ENCODE peak calls at places on chromosomes 6 and 20, in seven cellular contexts. C is brain microvascular endothelial cell, J is Caco-2, X is psoas muscle, W is H7, U is aorta, S is kidney epithelial cell. R is an unnamed sample.

GRCh38 chr6:98769546-98769945 is 64.8 kb upstream of the POU3F2 start:
- DNase-seq in C (no peak), J (peak), X (no peak), W (peak), U (no peak), S (no peak), R (peak)

GRCh38 chr6:41560440-41561192 is 14.4 kb downstream of the FOXP4 start:
- DNase-seq in C (no peak), J (no peak), X (peak), W (peak), U (peak), S (no peak), R (no peak)

GRCh38 chr6:56549014-56549413 is 93.7 kb downstream of the DST start:
- DNase-seq in C (no peak), J (no peak), X (no peak), W (no peak), U (no peak), S (no peak), R (no peak)

GRCh38 chr20:58065508-58066361 is 162.7 kb downstream of the ANKRD60 start:
- DNase-seq in C (no peak), J (peak), X (no peak), W (peak), U (no peak), S (no peak), R (no peak)

GRCh38 chr20:35992713-35993335 is 24.4 kb downstream of the CNBD2 start:
- DNase-seq in C (peak), J (peak), X (no peak), W (peak), U (no peak), S (no peak), R (peak)

GRCh38 chr20:17938889-17939619 is 29.5 kb downstream of the SNX5 start:
- DNase-seq in C (peak), J (peak), X (peak), W (peak), U (peak), S (no peak), R (peak)

GRCh38 chr6:90484903-90485302 is 102.0 kb downstream of the MAP3K7 start:
- DNase-seq in C (no peak), J (no peak), X (no peak), W (no peak), U (no peak), S (no peak), R (no peak)

GRCh38 chr6:142568857-142569597 is 267.2 kb downstream of the ADGRG6 start:
- DNase-seq in C (peak), J (no peak), X (no peak), W (no peak), U (no peak), S (peak), R (no peak)

GRCh38 chr20:51985013-51985415 is 182.7 kb upstream of the SALL4 start:
- DNase-seq in C (peak), J (no peak), X (no peak), W (peak), U (no peak), S (peak), R (peak)

GRCh38 chr20:25341716-25342680 is 48.6 kb downstream of the ABHD12 start:
- DNase-seq in C (no peak), J (no peak), X (no peak), W (peak), U (no peak), S (no peak), R (no peak)

GRCh38 chr6:28618889-28619555 is 93.3 kb downstream of the GPX5 start:
- DNase-seq in C (no peak), J (no peak), X (no peak), W (no peak), U (no peak), S (no peak), R (no peak)

GRCh38 chr6:113907107-113907506 is 50.0 kb downstream of the MARCKS start:
- DNase-seq in C (peak), J (no peak), X (no peak), W (no peak), U (no peak), S (no peak), R (no peak)

GRCh38 chr20:35947489-35947888 is 6.8 kb downstream of the SCAND1 start:
- DNase-seq in C (no peak), J (peak), X (no peak), W (peak), U (no peak), S (no peak), R (peak)

GRCh38 chr6:75317503-75318206 is 33.1 kb upstream of the TMEM30A start:
- DNase-seq in C (peak), J (no peak), X (no peak), W (peak), U (no peak), S (peak), R (no peak)

GRCh38 chr6:56938634-56939294 is 16.1 kb upstream of the BEND6 start:
- DNase-seq in C (peak), J (no peak), X (no peak), W (no peak), U (peak), S (peak), R (peak)

GRCh38 chr20:54134445-54135220 is 39.2 kb downstream of the CYP24A1 start:
- DNase-seq in C (peak), J (no peak), X (no peak), W (no peak), U (no peak), S (no peak), R (no peak)

GRCh38 chr20:36030143-36030542 is 61.8 kb downstream of the CNBD2 start:
- DNase-seq in C (no peak), J (no peak), X (no peak), W (no peak), U (no peak), S (no peak), R (no peak)

GRCh38 chr20:37384683-37385174 is 38.8 kb downstream of the SRC start:
- DNase-seq in C (peak), J (peak), X (peak), W (peak), U (peak), S (no peak), R (peak)
- H3K4me3 ChIP-seq in C (peak), J (no peak), X (peak), W (peak), U (no peak), S (peak), R (no peak)

GRCh38 chr6:109478222-109478805 is 4.7 kb downstream of the ZBTB24 start:
- DNase-seq in C (no peak), J (no peak), X (no peak), W (no peak), U (no peak), S (no peak), R (no peak)
- H3K4me3 ChIP-seq in C (no peak), J (no peak), X (no peak), W (no peak), U (no peak), S (peak), R (no peak)

GRCh38 chr6:17768881-17769280 is 62.2 kb upstream of the NUP153 start:
- DNase-seq in C (no peak), J (no peak), X (no peak), W (no peak), U (no peak), S (peak), R (no peak)
- H3K4me3 ChIP-seq in C (no peak), J (no peak), X (no peak), W (no peak), U (no peak), S (no peak), R (no peak)

GRCh38 chr6:129646617-129647016 is 63.4 kb downstream of the ARHGAP18 start:
- DNase-seq in C (no peak), J (no peak), X (no peak), W (no peak), U (no peak), S (no peak), R (no peak)
- H3K4me3 ChIP-seq in C (no peak), J (no peak), X (peak), W (no peak), U (no peak), S (no peak), R (no peak)

DNA sequence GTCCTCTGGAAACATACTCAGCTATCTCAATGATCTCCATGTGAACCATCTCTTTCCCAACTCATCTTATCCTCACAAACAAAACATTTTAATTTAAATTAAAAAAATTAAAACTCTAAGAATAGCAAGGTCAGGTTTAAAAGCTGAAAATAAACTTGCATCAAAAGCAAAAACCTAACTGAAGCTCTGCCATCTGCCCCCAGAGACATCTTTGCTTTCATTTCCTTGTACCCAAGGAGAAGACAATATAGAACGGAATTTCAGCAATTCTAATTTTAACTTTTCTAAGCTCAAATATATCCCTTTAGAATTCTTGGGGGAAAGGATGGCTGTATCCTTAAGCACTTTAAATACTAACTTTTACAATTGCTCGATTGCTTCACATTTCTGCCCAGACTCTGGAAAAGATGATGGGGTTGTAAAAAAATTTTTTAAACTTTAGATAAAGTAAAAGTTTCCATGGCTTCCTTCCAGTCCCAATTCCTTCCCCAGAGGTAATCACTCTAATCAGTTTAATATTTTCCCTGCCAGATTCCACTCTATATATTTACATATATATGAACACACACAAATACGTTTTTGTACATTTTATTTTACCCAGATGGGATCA is 69.2 kb upstream of the SMIM29 start:
- DNase-seq in C (no peak), J (no peak), X (no peak), W (no peak), U (no peak), S (no peak), R (no peak)
- H3K4me3 ChIP-seq in C (no peak), J (no peak), X (no peak), W (no peak), U (no peak), S (no peak), R (no peak)

GRCh38 chr20:2468581-2469407 is 1.8 kb downstream of the SNRPB start:
- DNase-seq in C (no peak), J (no peak), X (no peak), W (no peak), U (no peak), S (no peak), R (no peak)
- H3K4me3 ChIP-seq in C (peak), J (peak), X (peak), W (peak), U (no peak), S (peak), R (no peak)

R was measured in hepatocyte.